ENCODE peak calls at places on chromosomes 11 and 22, in six cellular contexts. A, O, E, P, C and G are unnamed samples.

GRCh38 chr11:12016246-12016645 is 7.8 kb upstream of the DKK3 start:
- DNase-seq in A (no peak), O (no peak), E (peak; percentile 17), P (no peak), C (no peak), G (no peak)

GRCh38 chr22:29886601-29887000 is 3.6 kb downstream of the MTMR3 start:
- DNase-seq in A (no peak), O (no peak), E (no peak), P (no peak), C (no peak), G (peak; percentile 62)

GRCh38 chr11:75743711-75744563 is 24.6 kb upstream of the DGAT2 start:
- DNase-seq in A (no peak), O (no peak), E (no peak), P (no peak), C (no peak), G (no peak)

GRCh38 chr11:33590471-33590870 is 110.2 kb downstream of the C11orf91 start:
- DNase-seq in A (no peak), O (no peak), E (no peak), P (no peak), C (no peak), G (no peak)

GRCh38 chr11:33291004-33291777 is 34.0 kb downstream of the HIPK3 start:
- DNase-seq in A (no peak), O (no peak), E (peak; percentile 43), P (no peak), C (no peak), G (no peak)

GRCh38 chr22:36220457-36220921 is 18.8 kb downstream of the APOL2 start:
- DNase-seq in A (no peak), O (no peak), E (peak; percentile 30), P (peak; percentile 40), C (no peak), G (no peak)

GRCh38 chr22:20429254-20430100 is 8.1 kb downstream of the SCARF2 start:
- DNase-seq in A (no peak), O (no peak), E (no peak), P (no peak), C (no peak), G (peak; percentile 78)

GRCh38 chr11:92048415-92048814 is 176.2 kb upstream of the FAT3 start:
- DNase-seq in A (no peak), O (no peak), E (peak; percentile 12), P (no peak), C (no peak), G (no peak)

GRCh38 chr11:12083380-12083779 is 27.0 kb upstream of the MICAL2 start:
- DNase-seq in A (no peak), O (no peak), E (no peak), P (no peak), C (no peak), G (peak; percentile 34)

GRCh38 chr11:129608711-129609110 is 206.9 kb upstream of the TMEM45B start:
- DNase-seq in A (no peak), O (no peak), E (no peak), P (no peak), C (no peak), G (no peak)

GRCh38 chr11:65321076-65321475 is 6.4 kb downstream of the CDC42EP2 start:
- DNase-seq in A (no peak), O (no peak), E (no peak), P (no peak), C (no peak), G (no peak)

GRCh38 chr22:20395181-20395896 is 1.4 kb downstream of the ZNF74 start:
- DNase-seq in A (no peak), O (no peak), E (no peak), P (no peak), C (no peak), G (no peak)

GRCh38 chr11:110409174-110409573 is 20.6 kb upstream of the FDX1 start:
- DNase-seq in A (no peak), O (no peak), E (no peak), P (no peak), C (no peak), G (peak; percentile 74)

GRCh38 chr11:113255096-113255495 is 59.3 kb upstream of the TTC12 start:
- DNase-seq in A (no peak), O (no peak), E (no peak), P (no peak), C (no peak), G (no peak)

GRCh38 chr11:75508051-75508561 is 17.6 kb downstream of the GDPD5 start:
- DNase-seq in A (no peak), O (no peak), E (no peak), P (no peak), C (no peak), G (peak; percentile 59)

GRCh38 chr11:78840623-78841022 is 266.0 kb upstream of the NARS2 start:
- DNase-seq in A (no peak), O (no peak), E (no peak), P (no peak), C (no peak), G (no peak)

GRCh38 chr11:111846640-111847039 is 24.7 kb downstream of the ALG9 start:
- DNase-seq in A (no peak), O (no peak), E (no peak), P (peak; percentile 55), C (no peak), G (peak; percentile 68)

GRCh38 chr11:118663381-118663780 is 16.1 kb downstream of the TREH start:
- DNase-seq in A (no peak), O (no peak), E (no peak), P (no peak), C (no peak), G (no peak)
- TF ChIP-seq POLR2A in A (no peak), O (no peak), E (no peak), P (no peak), C (no peak), G (no peak)

GRCh38 chr11:2724653-2725366 is 25.0 kb upstream of the KCNQ1OT1 start:
- DNase-seq in A (no peak), O (no peak), E (no peak), P (no peak), C (no peak), G (no peak)
- TF ChIP-seq MAX in A (no peak), O (no peak), E (no peak), P (no peak), C (no peak), G (no peak)

GRCh38 chr11:63996512-63996911 is 10.3 kb downstream of the OTUB1 start:
- DNase-seq in A (no peak), O (no peak), E (no peak), P (no peak), C (no peak), G (no peak)
- TF ChIP-seq POLR2A in A (no peak), O (no peak), E (no peak), P (no peak), C (no peak), G (no peak)

GRCh38 chr11:45216031-45216430 is 69.6 kb downstream of the PRDM11 start:
- DNase-seq in A (no peak), O (no peak), E (no peak), P (no peak), C (no peak), G (no peak)
- TF ChIP-seq MAX in A (no peak), O (no peak), E (no peak), P (no peak), C (no peak), G (no peak)

DNA sequence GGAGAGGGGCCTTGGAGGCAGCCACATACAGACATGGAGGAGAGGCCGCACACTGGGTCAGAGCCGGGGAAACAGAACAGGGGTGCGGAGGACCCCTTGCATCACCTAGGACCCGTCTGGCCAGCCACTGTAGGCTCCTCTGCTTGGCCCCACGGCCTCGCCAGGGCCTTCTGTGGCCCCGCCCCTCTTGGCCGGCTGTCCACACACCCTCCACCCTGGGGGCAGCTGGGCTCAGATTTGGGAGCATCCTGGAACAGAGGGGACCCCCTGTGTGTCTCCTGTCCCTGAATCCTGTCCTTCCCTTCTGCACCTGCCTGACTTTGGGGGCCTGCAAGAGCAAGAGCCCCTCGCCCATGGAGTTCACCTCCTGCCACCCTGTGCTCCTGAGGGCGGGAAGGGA is 7.9 kb upstream of the TH start:
- DNase-seq in A (no peak), O (no peak), E (no peak), P (no peak), C (no peak), G (no peak)
- TF ChIP-seq POLR2A in A (no peak), O (no peak), E (no peak), P (no peak), C (no peak), G (no peak)

GRCh38 chr22:50081426-50082196 is 3.6 kb downstream of the MLC1 start:
- DNase-seq in A (no peak), O (no peak), E (no peak), P (no peak), C (no peak), G (no peak)

GRCh38 chr22:50078761-50079160 is 6.5 kb downstream of the MLC1 start:
- DNase-seq in A (no peak), O (no peak), E (no peak), P (no peak), C (no peak), G (no peak)

GRCh38 chr22:50078246-50078645 is 7.0 kb downstream of the MLC1 start:
- DNase-seq in A (no peak), O (no peak), E (no peak), P (no peak), C (no peak), G (no peak)

GRCh38 chr22:50082197-50082715 is 3.0 kb downstream of the MLC1 start:
- DNase-seq in A (no peak), O (no peak), E (no peak), P (no peak), C (no peak), G (no peak)

GRCh38 chr22:50079689-50080465 is 5.3 kb downstream of the MLC1 start:
- DNase-seq in A (no peak), O (no peak), E (no peak), P (no peak), C (no peak), G (no peak)
- TF ChIP-seq MAX in A (no peak), O (no peak), E (no peak), P (no peak), C (no peak), G (no peak)